ENCODE peak calls at places on chromosomes 1 and 21, in four cellular contexts. L is breast epithelium, Z is transverse colon, D is H1. R is an unnamed sample.
A peak's percentile ranks its signal among the peaks of the same experiment; 100 is the strongest.

GRCh38 chr21:40512590-40512989 is 334.4 kb downstream of the DSCAM start:
- DNase-seq in L (no peak), D (peak; percentile 91), Z (no peak), R (no peak)

GRCh38 chr1:105000793-105001192 is 1251.1 kb downstream of the AMY1C start:
- DNase-seq in Z (no peak), D (no peak), L (no peak), R (no peak)

GRCh38 chr1:21272540-21272939 is 17.7 kb downstream of the ECE1 start:
- DNase-seq in D (no peak), Z (no peak), L (no peak), R (no peak)

GRCh38 chr1:213244664-213245091 is 193.6 kb downstream of the RPS6KC1 start:
- DNase-seq in Z (peak; percentile 9), L (no peak), D (no peak), R (no peak)

GRCh38 chr1:89990976-89991831 is 3.7 kb upstream of the ZNF326 start:
- DNase-seq in L (no peak), Z (no peak), D (no peak), R (no peak)

GRCh38 chr1:19338323-19338762 is 26.2 kb downstream of the SLC66A1 start:
- DNase-seq in D (peak; percentile 84), L (peak; percentile 59), Z (no peak), R (no peak)

GRCh38 chr21:39121600-39122355 is 61.5 kb downstream of the PSMG1 start:
- DNase-seq in L (no peak), D (peak; percentile 31), Z (no peak), R (no peak)

GRCh38 chr1:53680868-53681267 is 58.1 kb downstream of the GLIS1 start:
- DNase-seq in L (no peak), D (no peak), Z (no peak), R (no peak)

GRCh38 chr1:58813361-58813760 is 29.5 kb upstream of the JUN start:
- DNase-seq in L (no peak), D (no peak), Z (no peak), R (no peak)

GRCh38 chr1:30600258-30600657 is 123.1 kb downstream of the MATN1 start:
- DNase-seq in D (no peak), Z (no peak), L (no peak), R (no peak)

GRCh38 chr1:35573198-35573775 is at the start of gene TFAP2E:
- DNase-seq in L (no peak), Z (peak; percentile 65), D (peak; percentile 81), R (peak; percentile 65)

GRCh38 chr1:17441265-17441992 is 2.0 kb upstream of the RCC2 start:
- DNase-seq in D (no peak), Z (no peak), L (no peak), R (no peak)

GRCh38 chr1:231527586-231528174 is 789 bp upstream of the TSNAX start:
- DNase-seq in L (no peak), Z (no peak), D (no peak), R (no peak)

GRCh38 chr1:2145946-2146835 is 48.4 kb downstream of the FAAP20 start:
- DNase-seq in L (no peak), Z (no peak), D (no peak), R (no peak)

GRCh38 chr1:213375002-213375401 is 324.0 kb downstream of the RPS6KC1 start:
- DNase-seq in D (no peak), L (no peak), Z (no peak), R (no peak)

GRCh38 chr1:23751050-23751814 is 8.0 kb downstream of the ELOA start:
- DNase-seq in D (peak; percentile 58), Z (peak; percentile 27), L (no peak), R (no peak)

GRCh38 chr21:15625363-15625762 is 104.4 kb upstream of the USP25 start:
- DNase-seq in D (no peak), Z (no peak), L (no peak), R (no peak)

GRCh38 chr1:112263464-112263863 is 132.6 kb upstream of the CTTNBP2NL start:
- DNase-seq in L (no peak), D (no peak), Z (no peak), R (no peak)

GRCh38 chr1:177945943-177946650 is 23.8 kb downstream of the SEC16B start:
- DNase-seq in L (peak; percentile 31), Z (peak; percentile 41), D (peak; percentile 87), R (no peak)

GRCh38 chr1:220926146-220926545 is 46.9 kb downstream of the HLX start:
- DNase-seq in Z (no peak), L (no peak), D (no peak), R (no peak)

GRCh38 chr1:182784556-182785171 is 4.9 kb upstream of the NPL start:
- DNase-seq in Z (no peak), L (no peak), D (no peak), R (no peak)

GRCh38 chr1:29579821-29580425 is 343.6 kb downstream of the PTPRU start:
- DNase-seq in Z (no peak), D (no peak), L (no peak), R (no peak)

GRCh38 chr1:160971618-160972056 is 17.0 kb upstream of the ITLN2 start:
- DNase-seq in L (no peak), Z (no peak), D (no peak), R (no peak)

GRCh38 chr1:29394521-29394921 is 158.2 kb downstream of the PTPRU start:
- DNase-seq in D (no peak), L (no peak), Z (no peak), R (no peak)

GRCh38 chr1:173411835-173412742 is 65.0 kb upstream of the PRDX6 start:
- DNase-seq in Z (no peak), D (no peak), L (no peak), R (no peak)

GRCh38 chr1:74767490-74767889 is 34.5 kb downstream of the TYW3 start:
- DNase-seq in Z (no peak), D (peak; percentile 57), L (no peak), R (no peak)

GRCh38 chr1:182397653-182398388 is 2.6 kb downstream of the TEDDM1 start:
- DNase-seq in L (no peak), Z (no peak), D (no peak), R (no peak)

GRCh38 chr1:64536836-64537490 is 67.0 kb downstream of the CACHD1 start:
- DNase-seq in Z (no peak), L (no peak), D (no peak), R (no peak)

GRCh38 chr1:101235241-101235695 is 1.6 kb upstream of the S1PR1 start:
- DNase-seq in L (no peak), Z (no peak), D (no peak), R (no peak)

GRCh38 chr1:208100906-208101305 is 143.3 kb downstream of the PLXNA2 start:
- DNase-seq in L (no peak), D (no peak), Z (no peak), R (no peak)

GRCh38 chr1:160219062-160219929 is 14.1 kb downstream of the PEA15 start:
- DNase-seq in L (no peak), D (no peak), Z (peak; percentile 52), R (no peak)

GRCh38 chr1:98188769-98189168 is 267.9 kb upstream of the DPYD start:
- DNase-seq in D (no peak), L (no peak), Z (no peak), R (no peak)

DNA sequence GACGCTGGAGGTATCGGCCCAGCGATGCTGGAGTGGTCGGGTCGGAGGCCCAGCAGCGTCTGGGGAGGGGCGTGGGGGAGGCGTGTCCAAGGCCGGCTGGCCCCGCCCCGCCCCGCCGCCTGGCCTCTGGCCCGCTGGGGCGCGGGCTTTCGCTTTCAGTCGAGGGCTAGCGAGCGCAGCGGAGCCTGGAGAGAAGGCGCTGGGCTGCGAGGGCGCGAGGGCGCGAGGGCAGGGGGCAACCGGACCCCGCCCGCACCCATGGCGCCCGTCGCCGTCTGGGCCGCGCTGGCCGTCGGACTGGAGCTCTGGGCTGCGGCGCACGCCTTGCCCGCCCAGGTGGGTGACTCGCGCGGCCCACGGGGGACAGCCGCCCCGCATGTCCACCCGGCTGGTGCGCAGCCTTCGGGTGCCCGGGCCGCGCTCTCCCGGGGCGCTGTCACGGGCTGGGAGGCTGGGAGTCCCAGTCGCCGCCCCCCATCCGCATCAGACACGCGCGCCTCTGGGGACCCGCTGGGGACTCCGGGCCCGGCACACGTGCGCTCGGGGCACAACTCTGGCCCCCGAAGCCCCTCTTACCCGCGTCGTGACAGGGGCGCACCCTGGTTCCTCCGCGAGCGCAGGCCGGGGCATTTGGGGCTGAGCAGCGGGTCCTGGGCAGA is at the start of gene TNFRSF1B:
- DNase-seq in D (peak; percentile 85), Z (peak; percentile 83), L (no peak), R (no peak)
- TF ChIP-seq POLR2AphosphoS5 in D (no peak), Z (peak; percentile 90), L (no peak), R (no peak)

GRCh38 chr1:43935711-43936427 is 2.3 kb downstream of the ARTN start:
- DNase-seq in D (peak; percentile 69), Z (peak; percentile 75), L (no peak), R (no peak)

GRCh38 chr1:43938383-43938782 is 4.8 kb downstream of the ARTN start:
- DNase-seq in L (no peak), Z (no peak), D (no peak), R (no peak)

GRCh38 chr1:43936470-43937151 is 3.0 kb downstream of the ARTN start:
- DNase-seq in L (no peak), D (peak; percentile 74), Z (peak; percentile 54), R (no peak)

GRCh38 chr1:43938892-43939587 is 5.4 kb downstream of the ARTN start:
- DNase-seq in D (no peak), Z (no peak), L (no peak), R (no peak)

GRCh38 chr1:43937179-43937865 is 3.7 kb downstream of the ARTN start:
- DNase-seq in L (no peak), Z (no peak), D (no peak), R (no peak)
- H3K4me3 ChIP-seq in L (no peak overlapping the region), Z (no peak overlapping the region), D (peak overlapping the region; percentile 69), R (no peak overlapping the region)

GRCh38 chr21:42545745-42546144 is 32.1 kb downstream of the SLC37A1 start:
- DNase-seq in L (no peak), Z (no peak), D (no peak), R (peak; percentile 44)
- TF ChIP-seq POLR2AphosphoS5 in L (no peak), Z (no peak), D (no peak), R (no peak)

DNA sequence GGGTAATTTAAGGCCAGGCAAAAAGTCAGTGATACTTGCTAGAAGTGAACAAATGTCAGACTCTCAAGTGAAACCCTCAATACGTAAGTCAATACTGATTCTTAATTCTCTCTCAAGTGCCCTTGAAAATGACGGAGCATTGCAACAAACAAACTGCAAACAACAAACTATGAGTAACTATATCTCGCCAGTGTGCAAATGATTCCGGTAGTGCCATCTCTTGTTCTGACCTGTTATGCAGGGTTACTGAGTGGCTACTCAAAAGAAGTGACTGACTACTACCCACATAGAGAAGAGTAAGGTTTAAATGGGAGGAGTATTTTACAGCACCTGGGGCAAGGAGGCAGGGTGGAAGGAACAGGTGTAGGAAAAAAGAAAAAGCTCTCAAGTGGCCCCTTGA is 1.6 kb downstream of the SLC19A2 start:
- DNase-seq in Z (no peak), L (no peak), D (no peak), R (no peak)
- H3K4me3 ChIP-seq in Z (peak overlapping the region; percentile 97), L (peak overlapping the region; percentile 87), D (peak overlapping the region; percentile 91), R (peak overlapping the region; percentile 78)

GRCh38 chr21:44957901-44958451 is 18.1 kb downstream of the SLX9 start:
- DNase-seq in Z (no peak), D (no peak), L (no peak), R (no peak)

GRCh38 chr21:44960141-44961092 is 20.6 kb downstream of the SLX9 start:
- DNase-seq in Z (no peak), D (no peak), L (no peak), R (no peak)

GRCh38 chr21:44957047-44957831 is 17.4 kb downstream of the SLX9 start:
- DNase-seq in Z (no peak), L (no peak), D (no peak), R (no peak)

GRCh38 chr21:44959376-44960091 is 19.7 kb downstream of the SLX9 start:
- DNase-seq in D (no peak), Z (no peak), L (no peak), R (no peak)

GRCh38 chr21:44958471-44959191 is 18.8 kb downstream of the SLX9 start:
- DNase-seq in Z (peak; percentile 55), L (peak; percentile 66), D (no peak), R (peak; percentile 88)
- TF ChIP-seq POLR2AphosphoS5 in Z (peak; percentile 57), L (peak; percentile 71), D (no peak), R (no peak)